ENCODE peak calls at places on chromosomes 6 and 20, in four cellular contexts. M, I, N and U are unnamed samples.

GRCh38 chr6:170114956-170115855 is 175.7 kb downstream of the DLL1 start:
- DNase-seq in N (no peak), I (peak; percentile 33), M (no peak), U (no peak)

GRCh38 chr6:48568856-48569255 is 457.9 kb upstream of the PTCHD4 start:
- DNase-seq in I (no peak), M (no peak), N (no peak), U (no peak)

GRCh38 chr20:60215786-60216730 is 257.8 kb downstream of the CDH26 start:
- DNase-seq in I (no peak), N (no peak), M (no peak), U (no peak)

GRCh38 chr6:55666811-55667210 is 87.8 kb upstream of the HMGCLL1 start:
- DNase-seq in N (no peak), I (no peak), M (no peak), U (no peak)

GRCh38 chr6:11833626-11834592 is 55.3 kb upstream of the ADTRP start:
- DNase-seq in N (no peak), M (peak; percentile 84), I (no peak), U (peak; percentile 84)

GRCh38 chr6:118808794-118809668 is 84.9 kb upstream of the ASF1A start:
- DNase-seq in M (no peak), N (no peak), I (no peak), U (no peak)

GRCh38 chr6:3284436-3284876 is 25.7 kb downstream of the PSMG4 start:
- DNase-seq in I (no peak), M (no peak), N (no peak), U (no peak)

GRCh38 chr6:3058957-3059356 is 9.3 kb upstream of the RIPK1 start:
- DNase-seq in I (no peak), N (no peak), M (no peak), U (no peak)

GRCh38 chr6:111011360-111012142 is 29.7 kb downstream of the RPF2 start:
- DNase-seq in I (no peak), M (peak; percentile 33), N (peak; percentile 32), U (peak; percentile 15)

GRCh38 chr6:145809785-145810184 is 4.8 kb downstream of the FBXO30 start:
- DNase-seq in M (no peak), N (no peak), I (no peak), U (no peak)

GRCh38 chr6:74814440-74814839 is 391.4 kb downstream of the COL12A1 start:
- DNase-seq in I (no peak), M (no peak), N (no peak), U (no peak)

GRCh38 chr6:13664703-13665352 is 46.8 kb downstream of the RANBP9 start:
- DNase-seq in M (no peak), N (peak; percentile 65), I (no peak), U (no peak)

GRCh38 chr20:63708301-63709148 is 686 bp downstream of the ZGPAT start:
- DNase-seq in M (peak; percentile 15), I (peak; percentile 52), N (no peak), U (no peak)

GRCh38 chr20:20463933-20464374 is 96.0 kb downstream of the INSM1 start:
- DNase-seq in N (no peak), I (no peak), M (no peak), U (peak; percentile 35)

GRCh38 chr6:19713411-19713810 is 123.8 kb upstream of the ID4 start:
- DNase-seq in I (no peak), M (no peak), N (no peak), U (no peak)

GRCh38 chr6:79373246-79373645 is 138.8 kb upstream of the HMGN3 start:
- DNase-seq in I (no peak), M (no peak), N (no peak), U (no peak)

GRCh38 chr20:47885909-47886453 is 100.7 kb upstream of the SULF2 start:
- DNase-seq in M (no peak), N (no peak), I (no peak), U (no peak)

GRCh38 chr6:20933057-20933792 is 399.0 kb downstream of the CDKAL1 start:
- DNase-seq in I (no peak), M (no peak), N (peak; percentile 5), U (no peak)

GRCh38 chr6:121838842-121839241 is 403.4 kb downstream of the GJA1 start:
- DNase-seq in M (no peak), N (no peak), I (no peak), U (no peak)

GRCh38 chr6:13273931-13274706 is 54.2 kb downstream of the TBC1D7 start:
- DNase-seq in N (no peak), M (peak; percentile 83), I (no peak), U (peak; percentile 83)

DNA sequence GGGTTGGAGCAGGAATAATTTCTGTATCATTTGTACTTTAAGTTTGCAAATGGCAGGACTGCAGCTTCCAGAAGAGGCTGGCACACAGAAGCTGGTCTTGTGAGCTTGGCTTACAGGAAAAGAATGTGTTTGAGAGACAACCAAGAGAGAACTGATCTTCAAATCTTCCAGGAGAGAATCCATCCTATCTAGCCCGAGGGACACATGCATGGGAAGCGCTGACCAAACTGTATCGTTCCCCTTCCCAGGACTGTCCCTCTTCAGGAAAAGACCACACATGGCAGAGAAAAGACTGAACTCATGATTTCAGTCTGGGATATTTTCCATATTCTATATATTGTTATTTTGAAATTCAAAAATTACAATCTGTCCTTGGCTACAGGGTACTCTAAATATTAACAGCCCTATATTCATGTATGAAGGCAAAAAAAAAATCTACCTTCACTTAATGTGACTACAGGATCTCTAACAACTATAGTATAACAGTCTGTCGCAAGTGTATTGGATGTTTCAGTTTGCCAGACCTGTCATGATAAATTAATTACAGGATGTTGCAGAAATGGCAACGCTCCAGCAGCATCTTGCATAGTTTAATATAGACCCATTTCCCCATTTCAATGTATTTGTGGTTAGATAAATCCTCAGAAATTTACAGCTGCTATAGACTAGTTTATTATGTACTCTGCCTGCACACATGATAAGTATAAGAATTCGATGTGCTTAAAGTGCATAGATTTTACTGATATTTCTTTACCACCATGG is 99.4 kb downstream of the MYB start:
- DNase-seq in N (no peak), M (peak; percentile 33), I (peak; percentile 11), U (no peak)
- TF ChIP-seq HDAC6 in N (no peak), M (no peak), I (no peak), U (no peak)

GRCh38 chr6:30646450-30647038 is 389 bp upstream of the C6orf136 start:
- DNase-seq in N (no peak), I (peak; percentile 47), M (peak; percentile 66), U (no peak)
- TF ChIP-seq GABPA in N (no peak), I (no peak), M (no peak), U (no peak)

DNA sequence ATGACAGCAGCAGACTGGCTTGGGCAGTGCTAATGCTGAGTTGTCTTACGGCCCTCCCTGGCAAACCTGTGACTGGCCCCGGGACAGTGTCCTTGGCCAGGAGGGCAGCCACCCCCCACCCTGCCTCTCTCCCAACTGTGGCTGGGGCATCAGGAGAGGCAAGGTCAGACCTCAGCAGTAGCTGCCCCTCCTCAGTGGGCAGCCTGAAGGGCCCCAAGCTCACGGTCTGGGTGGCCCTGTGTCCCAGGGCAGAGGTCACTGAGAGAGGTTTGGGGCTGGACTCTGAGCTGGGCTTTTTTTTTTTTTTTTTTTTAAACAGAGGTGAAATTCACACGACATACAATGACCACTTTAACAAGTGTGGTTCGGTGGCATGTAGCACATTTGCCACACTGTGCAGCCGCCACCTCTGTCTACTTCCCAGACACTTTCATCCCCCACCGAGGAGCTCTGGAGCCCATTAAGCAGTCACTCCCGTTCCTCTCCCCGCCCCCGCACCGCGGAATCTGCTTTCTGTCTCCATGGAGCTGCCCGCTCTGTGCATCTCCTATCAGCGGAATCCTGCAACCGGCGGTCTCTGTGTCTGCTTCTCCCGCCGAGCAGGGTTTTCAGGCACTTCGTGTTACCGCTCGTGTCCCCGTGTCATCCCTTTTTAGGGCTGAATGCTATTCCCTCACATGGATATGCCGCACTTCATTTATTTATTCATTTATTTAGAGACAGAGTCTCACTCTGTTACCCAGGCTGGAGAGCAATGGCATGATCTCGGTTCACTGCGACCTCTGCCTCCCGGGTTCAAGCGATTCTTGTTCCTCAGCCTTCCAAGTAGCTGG is 67.9 kb upstream of the GATA5 start:
- DNase-seq in N (peak; percentile 39), I (no peak), M (no peak), U (no peak)
- TF ChIP-seq EZH2 in N (peak; percentile 51), I (no peak), M (no peak), U (no peak)

GRCh38 chr6:21997414-21998037 is 299.3 kb downstream of the PRL start:
- DNase-seq in N (no peak), I (no peak), M (peak; percentile 78), U (no peak)
- TF ChIP-seq HDAC6 in N (no peak), I (no peak), M (no peak), U (no peak)

GRCh38 chr20:46215913-46216707 is 92.2 kb downstream of the CDH22 start:
- DNase-seq in I (peak; percentile 77), M (peak; percentile 84), N (peak; percentile 55), U (no peak)
- TF ChIP-seq GABPA in I (no peak), M (no peak), N (no peak), U (no peak)

GRCh38 chr20:22581437-22582385 is 2.7 kb downstream of the FOXA2 start:
- DNase-seq in I (peak; percentile 67), N (no peak), M (no peak), U (no peak)

GRCh38 chr20:22584630-22584921 is 204 bp upstream of the FOXA2 start:
- DNase-seq in N (peak; percentile 70), I (peak; percentile 79), M (peak; percentile 38), U (no peak)

GRCh38 chr20:22583773-22584629 is at the start of gene FOXA2:
- DNase-seq in M (peak; percentile 48), I (peak; percentile 69), N (peak; percentile 93), U (no peak)

GRCh38 chr20:22582960-22583772 is 1.2 kb downstream of the FOXA2 start:
- DNase-seq in I (peak; percentile 72), N (peak; percentile 36), M (no peak), U (no peak)

DNA sequence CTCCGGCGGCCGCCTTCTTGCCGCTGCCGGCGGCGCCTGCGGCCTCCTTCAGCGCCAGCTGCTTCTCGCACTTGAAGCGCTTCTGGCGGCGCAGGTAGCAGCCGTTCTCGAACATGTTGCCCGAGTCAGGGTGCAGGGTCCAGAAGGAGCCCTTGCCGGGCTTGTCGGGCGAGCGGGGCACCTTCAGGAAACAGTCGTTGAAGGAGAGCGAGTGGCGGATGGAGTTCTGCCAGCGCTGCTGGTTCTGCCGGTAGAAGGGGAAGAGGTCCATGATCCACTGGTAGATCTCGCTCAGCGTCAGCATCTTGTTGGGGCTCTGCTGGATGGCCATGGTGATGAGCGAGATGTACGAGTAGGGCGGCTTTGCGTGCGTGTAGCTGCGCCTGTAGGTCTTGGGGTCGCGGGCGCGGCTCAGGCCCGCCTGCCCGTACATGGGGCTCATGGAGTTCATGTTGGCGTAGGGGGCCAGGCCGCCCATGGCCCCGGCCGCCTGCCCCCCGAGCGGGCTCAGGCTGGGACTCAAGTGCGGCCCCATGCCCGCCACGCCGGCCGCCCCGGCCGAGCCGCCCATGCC is 1.9 kb downstream of the FOXA2 start:
- DNase-seq in M (no peak), N (no peak), I (peak; percentile 73), U (no peak)
- TF ChIP-seq EZH2 in M (no peak), N (no peak), I (peak; percentile 98), U (no peak)

GRCh38 chr6:44072959-44073611 is 54.2 kb downstream of the MRPL14 start:
- DNase-seq in I (peak; percentile 84), M (peak; percentile 96), N (peak; percentile 82), U (no peak)
- TF ChIP-seq HDAC6 in I (no peak), M (no peak), N (no peak), U (no peak)

DNA sequence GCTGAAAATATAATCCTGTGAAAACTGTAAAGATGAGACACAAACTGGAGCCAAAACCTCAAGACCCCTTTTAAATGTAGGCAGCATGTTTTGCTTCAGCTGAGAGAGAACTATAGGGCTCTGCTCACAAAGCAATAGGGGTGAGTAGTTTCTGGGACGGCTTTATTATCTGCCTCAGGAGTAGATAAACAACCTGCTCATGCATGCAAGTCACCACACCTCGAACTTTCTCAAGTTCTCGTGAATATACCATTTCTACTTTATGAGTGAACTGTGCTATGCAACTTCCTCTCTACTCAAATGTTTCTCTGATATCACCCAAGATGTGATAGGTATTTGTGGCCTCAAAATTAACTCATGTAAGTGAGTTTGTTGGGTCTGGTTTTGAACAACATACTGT is 7.5 kb upstream of the OOEP start:
- DNase-seq in N (no peak), I (no peak), M (no peak), U (no peak)
- TF ChIP-seq GABPA in N (no peak), I (no peak), M (no peak), U (no peak)